ENCODE peak calls at places on chromosomes 3 and 15, in seven cellular contexts. One of them, this sample, is unnamed.

GRCh38 chr3:57659810-57660439 is 33.0 kb downstream of the DENND6A start:
- DNase-seq in T-cell: no peak
- DNase-seq in activated CD4-positive, alpha-beta T cell treated with anti-CD3 and anti-CD28 coated beads, Interleukin-2, amount 10 ng/mL, durations not matched to agents 7 days and 5 days: no peak
- DNase-seq in fibroblast of lung: no peak
- DNase-seq in GM03348: no peak
- DNase-seq in BE2C: no peak
- DNase-seq in KBM-7: no peak
- DNase-seq in this sample: no peak

GRCh38 chr3:126570103-126570541 is 11.4 kb upstream of the C3orf22 start:
- DNase-seq in T-cell: no peak
- DNase-seq in activated CD4-positive, alpha-beta T cell treated with anti-CD3 and anti-CD28 coated beads, Interleukin-2, amount 10 ng/mL, durations not matched to agents 7 days and 5 days: no peak
- DNase-seq in fibroblast of lung: no peak
- DNase-seq in GM03348: peak
- DNase-seq in BE2C: no peak
- DNase-seq in KBM-7: no peak
- DNase-seq in this sample: no peak

GRCh38 chr3:172142074-172143059 is 103.0 kb downstream of the FNDC3B start:
- DNase-seq in T-cell: no peak
- DNase-seq in activated CD4-positive, alpha-beta T cell treated with anti-CD3 and anti-CD28 coated beads, Interleukin-2, amount 10 ng/mL, durations not matched to agents 7 days and 5 days: no peak
- DNase-seq in fibroblast of lung: peak
- DNase-seq in GM03348: peak
- DNase-seq in BE2C: no peak
- DNase-seq in KBM-7: peak
- DNase-seq in this sample: peak

GRCh38 chr3:73192036-73192738 is 130.7 kb downstream of the EBLN2 start:
- DNase-seq in T-cell: no peak
- DNase-seq in activated CD4-positive, alpha-beta T cell treated with anti-CD3 and anti-CD28 coated beads, Interleukin-2, amount 10 ng/mL, durations not matched to agents 7 days and 5 days: no peak
- DNase-seq in fibroblast of lung: no peak
- DNase-seq in GM03348: no peak
- DNase-seq in BE2C: peak
- DNase-seq in KBM-7: no peak
- DNase-seq in this sample: no peak

GRCh38 chr3:151765685-151766084 is 32.0 kb downstream of the AADACL2 start:
- DNase-seq in T-cell: no peak
- DNase-seq in activated CD4-positive, alpha-beta T cell treated with anti-CD3 and anti-CD28 coated beads, Interleukin-2, amount 10 ng/mL, durations not matched to agents 7 days and 5 days: no peak
- DNase-seq in fibroblast of lung: no peak
- DNase-seq in GM03348: no peak
- DNase-seq in BE2C: no peak
- DNase-seq in KBM-7: no peak
- DNase-seq in this sample: no peak

GRCh38 chr3:82474711-82475110 is 713.3 kb upstream of the GBE1 start:
- DNase-seq in T-cell: no peak
- DNase-seq in activated CD4-positive, alpha-beta T cell treated with anti-CD3 and anti-CD28 coated beads, Interleukin-2, amount 10 ng/mL, durations not matched to agents 7 days and 5 days: no peak
- DNase-seq in fibroblast of lung: peak
- DNase-seq in GM03348: no peak
- DNase-seq in BE2C: no peak
- DNase-seq in KBM-7: no peak
- DNase-seq in this sample: no peak

GRCh38 chr3:23686535-23686934 is 119.2 kb upstream of the UBE2E1 start:
- DNase-seq in T-cell: no peak
- DNase-seq in activated CD4-positive, alpha-beta T cell treated with anti-CD3 and anti-CD28 coated beads, Interleukin-2, amount 10 ng/mL, durations not matched to agents 7 days and 5 days: no peak
- DNase-seq in fibroblast of lung: no peak
- DNase-seq in GM03348: no peak
- DNase-seq in BE2C: no peak
- DNase-seq in KBM-7: no peak
- DNase-seq in this sample: no peak

GRCh38 chr3:167973046-167973445 is 122.7 kb downstream of the GOLIM4 start:
- DNase-seq in T-cell: no peak
- DNase-seq in activated CD4-positive, alpha-beta T cell treated with anti-CD3 and anti-CD28 coated beads, Interleukin-2, amount 10 ng/mL, durations not matched to agents 7 days and 5 days: no peak
- DNase-seq in fibroblast of lung: no peak
- DNase-seq in GM03348: no peak
- DNase-seq in BE2C: no peak
- DNase-seq in KBM-7: no peak
- DNase-seq in this sample: no peak

GRCh38 chr3:100120693-100121092 is 6.4 kb upstream of the FILIP1L start:
- DNase-seq in T-cell: no peak
- DNase-seq in activated CD4-positive, alpha-beta T cell treated with anti-CD3 and anti-CD28 coated beads, Interleukin-2, amount 10 ng/mL, durations not matched to agents 7 days and 5 days: no peak
- DNase-seq in fibroblast of lung: no peak
- DNase-seq in GM03348: no peak
- DNase-seq in BE2C: no peak
- DNase-seq in KBM-7: no peak
- DNase-seq in this sample: no peak

GRCh38 chr3:29512620-29513019 is 231.7 kb downstream of the RBMS3 start:
- DNase-seq in T-cell: no peak
- DNase-seq in activated CD4-positive, alpha-beta T cell treated with anti-CD3 and anti-CD28 coated beads, Interleukin-2, amount 10 ng/mL, durations not matched to agents 7 days and 5 days: no peak
- DNase-seq in fibroblast of lung: no peak
- DNase-seq in GM03348: no peak
- DNase-seq in BE2C: no peak
- DNase-seq in KBM-7: no peak
- DNase-seq in this sample: no peak

GRCh38 chr3:160695906-160696305 is 18.9 kb downstream of the ARL14 start:
- DNase-seq in T-cell: no peak
- DNase-seq in activated CD4-positive, alpha-beta T cell treated with anti-CD3 and anti-CD28 coated beads, Interleukin-2, amount 10 ng/mL, durations not matched to agents 7 days and 5 days: no peak
- DNase-seq in fibroblast of lung: no peak
- DNase-seq in GM03348: no peak
- DNase-seq in BE2C: no peak
- DNase-seq in KBM-7: no peak
- DNase-seq in this sample: peak

GRCh38 chr15:88106063-88106462 is 150.5 kb downstream of the NTRK3 start:
- DNase-seq in T-cell: no peak
- DNase-seq in activated CD4-positive, alpha-beta T cell treated with anti-CD3 and anti-CD28 coated beads, Interleukin-2, amount 10 ng/mL, durations not matched to agents 7 days and 5 days: no peak
- DNase-seq in fibroblast of lung: no peak
- DNase-seq in GM03348: no peak
- DNase-seq in BE2C: no peak
- DNase-seq in KBM-7: no peak
- DNase-seq in this sample: no peak

GRCh38 chr3:9247361-9248231 is 1.9 kb downstream of the SRGAP3 start:
- DNase-seq in T-cell: no peak
- DNase-seq in activated CD4-positive, alpha-beta T cell treated with anti-CD3 and anti-CD28 coated beads, Interleukin-2, amount 10 ng/mL, durations not matched to agents 7 days and 5 days: no peak
- DNase-seq in fibroblast of lung: no peak
- DNase-seq in GM03348: no peak
- DNase-seq in BE2C: no peak
- DNase-seq in KBM-7: no peak
- DNase-seq in this sample: no peak

GRCh38 chr15:88894348-88894818 is 961 bp downstream of the HAPLN3 start:
- DNase-seq in T-cell: peak
- DNase-seq in activated CD4-positive, alpha-beta T cell treated with anti-CD3 and anti-CD28 coated beads, Interleukin-2, amount 10 ng/mL, durations not matched to agents 7 days and 5 days: peak
- DNase-seq in fibroblast of lung: peak
- DNase-seq in GM03348: no peak
- DNase-seq in BE2C: peak
- DNase-seq in KBM-7: peak
- DNase-seq in this sample: no peak

GRCh38 chr15:59306520-59307163 is 66.0 kb downstream of the MYO1E start:
- DNase-seq in T-cell: no peak
- DNase-seq in activated CD4-positive, alpha-beta T cell treated with anti-CD3 and anti-CD28 coated beads, Interleukin-2, amount 10 ng/mL, durations not matched to agents 7 days and 5 days: no peak
- DNase-seq in fibroblast of lung: peak
- DNase-seq in GM03348: peak
- DNase-seq in BE2C: no peak
- DNase-seq in KBM-7: no peak
- DNase-seq in this sample: peak

GRCh38 chr3:176663376-176663775 is 533.9 kb downstream of the TBL1XR1 start:
- DNase-seq in T-cell: no peak
- DNase-seq in activated CD4-positive, alpha-beta T cell treated with anti-CD3 and anti-CD28 coated beads, Interleukin-2, amount 10 ng/mL, durations not matched to agents 7 days and 5 days: no peak
- DNase-seq in fibroblast of lung: no peak
- DNase-seq in GM03348: peak
- DNase-seq in BE2C: no peak
- DNase-seq in KBM-7: no peak
- DNase-seq in this sample: no peak

GRCh38 chr15:31607656-31608055 is 281.0 kb downstream of the KLF13 start:
- DNase-seq in T-cell: no peak
- DNase-seq in activated CD4-positive, alpha-beta T cell treated with anti-CD3 and anti-CD28 coated beads, Interleukin-2, amount 10 ng/mL, durations not matched to agents 7 days and 5 days: no peak
- DNase-seq in fibroblast of lung: no peak
- DNase-seq in GM03348: no peak
- DNase-seq in BE2C: no peak
- DNase-seq in KBM-7: no peak
- DNase-seq in this sample: no peak

GRCh38 chr15:70748281-70748747 is 15.0 kb downstream of the UACA start:
- DNase-seq in T-cell: no peak
- DNase-seq in activated CD4-positive, alpha-beta T cell treated with anti-CD3 and anti-CD28 coated beads, Interleukin-2, amount 10 ng/mL, durations not matched to agents 7 days and 5 days: no peak
- DNase-seq in fibroblast of lung: peak
- DNase-seq in GM03348: peak
- DNase-seq in BE2C: peak
- DNase-seq in KBM-7: no peak
- DNase-seq in this sample: peak

GRCh38 chr3:13244695-13245449 is 171.6 kb upstream of the IQSEC1 start:
- DNase-seq in T-cell: no peak
- DNase-seq in activated CD4-positive, alpha-beta T cell treated with anti-CD3 and anti-CD28 coated beads, Interleukin-2, amount 10 ng/mL, durations not matched to agents 7 days and 5 days: no peak
- DNase-seq in fibroblast of lung: no peak
- DNase-seq in GM03348: no peak
- DNase-seq in BE2C: no peak
- DNase-seq in KBM-7: no peak
- DNase-seq in this sample: no peak

GRCh38 chr3:194851254-194851653 is 165.6 kb downstream of the FAM43A start:
- DNase-seq in T-cell: no peak
- DNase-seq in activated CD4-positive, alpha-beta T cell treated with anti-CD3 and anti-CD28 coated beads, Interleukin-2, amount 10 ng/mL, durations not matched to agents 7 days and 5 days: no peak
- DNase-seq in fibroblast of lung: no peak
- DNase-seq in GM03348: no peak
- DNase-seq in BE2C: no peak
- DNase-seq in KBM-7: no peak
- DNase-seq in this sample: no peak

GRCh38 chr15:78968539-78969271 is 23.9 kb upstream of the CTSH start:
- DNase-seq in T-cell: no peak
- DNase-seq in activated CD4-positive, alpha-beta T cell treated with anti-CD3 and anti-CD28 coated beads, Interleukin-2, amount 10 ng/mL, durations not matched to agents 7 days and 5 days: no peak
- DNase-seq in fibroblast of lung: no peak
- DNase-seq in GM03348: no peak
- DNase-seq in BE2C: no peak
- DNase-seq in KBM-7: no peak
- DNase-seq in this sample: no peak

GRCh38 chr3:71724584-71725278 is 471 bp downstream of the EIF4E3 start:
- DNase-seq in T-cell: no peak
- DNase-seq in activated CD4-positive, alpha-beta T cell treated with anti-CD3 and anti-CD28 coated beads, Interleukin-2, amount 10 ng/mL, durations not matched to agents 7 days and 5 days: peak
- DNase-seq in fibroblast of lung: no peak
- DNase-seq in GM03348: peak
- DNase-seq in BE2C: peak
- DNase-seq in KBM-7: no peak
- DNase-seq in this sample: peak

GRCh38 chr3:126512026-126512425 is 5.5 kb downstream of the UROC1 start:
- DNase-seq in T-cell: no peak
- DNase-seq in activated CD4-positive, alpha-beta T cell treated with anti-CD3 and anti-CD28 coated beads, Interleukin-2, amount 10 ng/mL, durations not matched to agents 7 days and 5 days: no peak
- DNase-seq in fibroblast of lung: no peak
- DNase-seq in GM03348: no peak
- DNase-seq in BE2C: no peak
- DNase-seq in KBM-7: no peak
- DNase-seq in this sample: no peak

GRCh38 chr15:63236272-63236671 is 41.1 kb upstream of the APH1B start:
- DNase-seq in T-cell: no peak
- DNase-seq in activated CD4-positive, alpha-beta T cell treated with anti-CD3 and anti-CD28 coated beads, Interleukin-2, amount 10 ng/mL, durations not matched to agents 7 days and 5 days: no peak
- DNase-seq in fibroblast of lung: peak
- DNase-seq in GM03348: no peak
- DNase-seq in BE2C: no peak
- DNase-seq in KBM-7: no peak
- DNase-seq in this sample: peak

GRCh38 chr3:106457278-106458210 is 588.7 kb upstream of the CBLB start:
- DNase-seq in T-cell: no peak
- DNase-seq in activated CD4-positive, alpha-beta T cell treated with anti-CD3 and anti-CD28 coated beads, Interleukin-2, amount 10 ng/mL, durations not matched to agents 7 days and 5 days: peak
- DNase-seq in fibroblast of lung: peak
- DNase-seq in GM03348: peak
- DNase-seq in BE2C: no peak
- DNase-seq in KBM-7: peak
- DNase-seq in this sample: peak

GRCh38 chr3:197953881-197954280 is 3.9 kb downstream of the RPL35A start:
- DNase-seq in T-cell: no peak
- DNase-seq in activated CD4-positive, alpha-beta T cell treated with anti-CD3 and anti-CD28 coated beads, Interleukin-2, amount 10 ng/mL, durations not matched to agents 7 days and 5 days: no peak
- DNase-seq in fibroblast of lung: no peak
- DNase-seq in GM03348: no peak
- DNase-seq in BE2C: no peak
- DNase-seq in KBM-7: no peak
- DNase-seq in this sample: no peak

GRCh38 chr3:176867681-176868663 is 329.3 kb downstream of the TBL1XR1 start:
- DNase-seq in T-cell: no peak
- DNase-seq in activated CD4-positive, alpha-beta T cell treated with anti-CD3 and anti-CD28 coated beads, Interleukin-2, amount 10 ng/mL, durations not matched to agents 7 days and 5 days: no peak
- DNase-seq in fibroblast of lung: no peak
- DNase-seq in GM03348: no peak
- DNase-seq in BE2C: no peak
- DNase-seq in KBM-7: no peak
- DNase-seq in this sample: no peak

This sample was measured in RPMI7951.